ENCODE peak calls at places on chromosomes 2 and 18, in seven cellular contexts. N, M, I, D, S, E and K are unnamed samples.

GRCh38 chr18:73691118-73691517 is 456.5 kb downstream of the FBXO15 start:
- DNase-seq in S (no peak), E (peak), D (peak), I (no peak), N (no peak), M (no peak), K (peak)

GRCh38 chr2:119006441-119006840 is 64.4 kb downstream of the MARCO start:
- DNase-seq in D (no peak), M (no peak), E (no peak), N (no peak), S (no peak), I (no peak), K (no peak)

GRCh38 chr2:99747842-99748241 is 258.0 kb upstream of the REV1 start:
- DNase-seq in N (no peak), M (peak), D (no peak), I (no peak), E (no peak), S (no peak), K (peak)

GRCh38 chr2:65316072-65316471 is 88.4 kb downstream of the ACTR2 start:
- DNase-seq in S (peak), I (no peak), N (peak), E (peak), M (no peak), D (peak), K (no peak)

GRCh38 chr18:39186008-39186407 is 1620.4 kb upstream of the CELF4 start:
- DNase-seq in S (no peak), I (no peak), N (no peak), M (no peak), E (no peak), D (no peak), K (no peak)

GRCh38 chr2:135230150-135230549 is 178.1 kb downstream of the RAB3GAP1 start:
- DNase-seq in M (no peak), I (no peak), E (peak), D (no peak), N (no peak), S (no peak), K (no peak)

GRCh38 chr2:171008550-171009205 is 79.6 kb downstream of the GORASP2 start:
- DNase-seq in D (no peak), E (no peak), I (no peak), S (no peak), M (no peak), N (no peak), K (no peak)

GRCh38 chr2:235746257-235746934 is 252.6 kb downstream of the AGAP1 start:
- DNase-seq in S (no peak), M (peak), D (peak), E (peak), I (peak), N (peak), K (peak)

GRCh38 chr2:98828793-98829371 is 98.0 kb upstream of the MGAT4A start:
- DNase-seq in S (no peak), I (no peak), D (no peak), M (no peak), E (no peak), N (no peak), K (no peak)

GRCh38 chr2:163878718-163879117 is 142.9 kb upstream of the FIGN start:
- DNase-seq in M (peak), E (no peak), I (no peak), S (no peak), N (no peak), D (peak), K (peak)

GRCh38 chr2:201859886-201860285 is 53.5 kb downstream of the CDK15 start:
- DNase-seq in S (no peak), D (peak), E (no peak), N (no peak), M (no peak), I (no peak), K (no peak)

GRCh38 chr2:222796413-222797103 is 64.3 kb upstream of the ACSL3 start:
- DNase-seq in N (no peak), M (peak), S (no peak), E (no peak), D (peak), I (no peak), K (peak)

GRCh38 chr2:66851449-66851872 is 416.5 kb downstream of the MEIS1 start:
- DNase-seq in M (no peak), E (peak), D (peak), S (no peak), I (no peak), N (peak), K (no peak)

GRCh38 chr2:196230051-196230450 is 58.7 kb upstream of the STK17B start:
- DNase-seq in I (no peak), S (no peak), D (no peak), N (no peak), M (no peak), E (no peak), K (no peak)

GRCh38 chr2:74532222-74532621 is 2.5 kb downstream of the HTRA2 start:
- DNase-seq in N (no peak), D (peak), M (no peak), E (peak), I (peak), S (no peak), K (peak)

GRCh38 chr2:41941831-41942230 is 106.0 kb upstream of the PKDCC start:
- DNase-seq in M (no peak), E (peak), I (no peak), S (no peak), N (no peak), D (no peak), K (peak)

GRCh38 chr18:12606592-12607315 is 51.2 kb downstream of the SPIRE1 start:
- DNase-seq in N (no peak), M (no peak), E (peak), I (no peak), S (no peak), D (peak), K (no peak)

GRCh38 chr2:144389151-144389929 is 130.6 kb downstream of the ZEB2 start:
- DNase-seq in M (peak), E (no peak), I (no peak), N (no peak), D (no peak), S (no peak), K (no peak)

GRCh38 chr2:105102963-105103421 is 65.1 kb downstream of the MRPS9 start:
- DNase-seq in I (no peak), N (no peak), D (peak), M (peak), E (peak), S (no peak), K (peak)

GRCh38 chr2:191289049-191289448 is 43.8 kb downstream of the MYO1B start:
- DNase-seq in E (no peak), M (no peak), D (no peak), N (no peak), S (no peak), I (no peak), K (no peak)

GRCh38 chr2:105403241-105403784 is 4.5 kb upstream of the FHL2 start:
- DNase-seq in D (no peak), N (no peak), S (no peak), M (no peak), E (no peak), I (no peak), K (no peak)

GRCh38 chr2:98445708-98446577 is 1.3 kb downstream of the INPP4A start:
- DNase-seq in I (no peak), N (no peak), E (peak), S (no peak), M (no peak), D (no peak), K (no peak)

GRCh38 chr2:228180126-228181097 is 1.1 kb downstream of the SPHKAP start:
- DNase-seq in S (no peak), I (no peak), M (peak), D (peak), E (peak), N (no peak), K (no peak)

GRCh38 chr2:216279459-216279858 is 92.8 kb downstream of the MARCHF4 start:
- DNase-seq in I (no peak), D (peak), N (no peak), M (no peak), S (no peak), E (peak), K (no peak)

GRCh38 chr2:170177950-170178781 is at the start of gene MYO3B:
- DNase-seq in I (no peak), M (no peak), N (no peak), E (no peak), D (peak), S (no peak), K (no peak)

GRCh38 chr2:102342888-102343287 is 12.7 kb upstream of the IL18R1 start:
- DNase-seq in M (no peak), I (no peak), D (peak), E (no peak), S (no peak), N (no peak), K (no peak)

GRCh38 chr18:79630266-79631095 is 49.1 kb upstream of the CTDP1 start:
- DNase-seq in E (peak), N (no peak), S (no peak), I (no peak), D (no peak), M (no peak), K (no peak)

GRCh38 chr18:51537487-51537886 is 340.0 kb upstream of the MEX3C start:
- DNase-seq in D (no peak), I (no peak), S (no peak), E (no peak), N (no peak), M (peak), K (peak)
- H3K4me3 ChIP-seq in D (no peak), I (no peak), S (no peak), E (no peak), N (no peak), M (no peak), K (no peak)

GRCh38 chr2:127408004-127408806 is 10.0 kb upstream of the PROC start:
- DNase-seq in M (peak), I (peak), S (peak), N (peak), D (peak), E (peak), K (peak)

GRCh38 chr2:127413200-127413599 is 5.0 kb upstream of the PROC start:
- DNase-seq in I (no peak), E (no peak), M (no peak), N (no peak), S (no peak), D (no peak), K (no peak)

GRCh38 chr2:127411609-127412370 is 6.4 kb upstream of the PROC start:
- DNase-seq in S (no peak), D (no peak), E (no peak), N (no peak), M (no peak), I (no peak), K (no peak)

GRCh38 chr2:127408807-127409099 is 9.5 kb upstream of the PROC start:
- DNase-seq in M (no peak), I (no peak), D (no peak), E (no peak), N (no peak), S (no peak), K (no peak)

GRCh38 chr2:127410871-127411396 is 7.3 kb upstream of the PROC start:
- DNase-seq in S (no peak), I (peak), E (peak), M (no peak), D (peak), N (no peak), K (no peak)
- H3K27ac ChIP-seq in S (peak), I (peak), E (peak), M (no peak), D (peak), N (peak), K (no peak)

GRCh38 chr2:40284797-40285196 is 167.1 kb downstream of the SLC8A1 start:
- DNase-seq in S (no peak), N (no peak), M (no peak), E (no peak), I (no peak), D (no peak), K (no peak)
- TF ChIP-seq CTCF in S (no peak), N (no peak), M (no peak), E (peak), I (no peak), D (peak), K (peak)

GRCh38 chr2:109648041-109648527 is 33.9 kb downstream of the SOWAHC start:
- DNase-seq in E (peak), D (peak), S (no peak), I (no peak), M (no peak), N (no peak), K (no peak)
- H3K4me3 ChIP-seq in E (peak), D (no peak), S (peak), I (no peak), M (no peak), N (no peak), K (no peak)

GRCh38 chr2:227160164-227160563 is 3.8 kb downstream of the COL4A4 start:
- DNase-seq in M (no peak), S (no peak), I (no peak), D (no peak), E (no peak), N (no peak), K (no peak)
- H3K27ac ChIP-seq in M (no peak), S (no peak), I (no peak), D (no peak), E (no peak), N (no peak), K (no peak)

DNA sequence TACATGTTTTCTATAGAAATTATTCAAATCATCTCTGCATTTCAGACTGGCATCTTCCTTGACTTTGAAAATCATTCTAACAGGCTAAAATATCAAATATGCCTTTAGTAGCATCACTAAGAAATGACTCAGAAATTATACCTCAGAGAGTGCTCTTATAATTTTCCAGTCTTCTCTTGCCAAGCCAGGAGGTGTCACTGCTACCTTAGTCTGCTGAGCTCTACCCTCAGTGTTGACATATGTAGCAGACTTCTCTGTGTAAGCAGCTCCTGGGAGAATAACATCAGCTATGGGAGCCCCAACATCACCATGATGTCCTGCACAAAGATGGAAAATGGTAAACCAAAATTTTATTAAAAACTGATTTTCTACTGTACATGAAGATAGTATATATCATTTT is 31.6 kb downstream of the NDUFS1 start:
- DNase-seq in E (no peak), N (no peak), S (no peak), D (no peak), M (peak), I (no peak), K (no peak)
- TF ChIP-seq CTCF in E (no peak), N (no peak), S (no peak), D (no peak), M (peak), I (peak), K (no peak)

DNA sequence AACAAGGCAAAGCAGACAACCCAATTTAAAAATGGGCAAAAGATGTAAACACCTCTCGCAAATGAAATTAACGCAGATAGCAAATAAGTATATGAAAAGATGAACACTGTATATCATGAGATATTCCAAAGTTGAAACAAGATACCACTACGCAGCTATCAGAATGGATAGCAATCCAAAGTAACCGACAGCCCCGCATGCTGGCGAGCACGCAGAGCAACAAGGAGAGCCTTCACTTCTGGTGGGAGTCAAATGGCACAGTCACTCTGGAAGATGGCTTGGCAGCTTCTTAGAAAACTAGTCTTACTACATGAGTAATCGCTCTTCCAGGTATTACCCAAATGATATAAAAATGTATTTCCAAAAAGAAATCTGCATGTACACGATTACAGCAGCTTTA is 1.4 kb downstream of the NDUFA10 start:
- DNase-seq in I (no peak), M (no peak), S (no peak), E (no peak), N (no peak), D (no peak), K (no peak)
- H3K4me3 ChIP-seq in I (peak), M (peak), S (no peak), E (peak), N (no peak), D (peak), K (peak)

GRCh38 chr2:136243638-136244557 is 125.9 kb upstream of the CXCR4 start:
- DNase-seq in N (no peak), S (no peak), M (no peak), D (no peak), E (peak), I (no peak), K (no peak)

GRCh38 chr2:136246086-136246669 is 128.2 kb upstream of the CXCR4 start:
- DNase-seq in E (no peak), D (peak), S (no peak), I (peak), M (peak), N (no peak), K (peak)

GRCh38 chr2:136242100-136242499 is 124.2 kb upstream of the CXCR4 start:
- DNase-seq in D (no peak), N (no peak), E (no peak), S (no peak), M (no peak), I (no peak), K (no peak)

GRCh38 chr2:136242687-136243277 is 124.8 kb upstream of the CXCR4 start:
- DNase-seq in S (no peak), D (no peak), M (no peak), E (no peak), I (no peak), N (no peak), K (no peak)

GRCh38 chr2:136244558-136244885 is 126.6 kb upstream of the CXCR4 start:
- DNase-seq in S (no peak), E (no peak), I (no peak), N (no peak), M (no peak), D (no peak), K (no peak)
- H3K27ac ChIP-seq in S (no peak), E (no peak), I (no peak), N (no peak), M (no peak), D (no peak), K (no peak)

GRCh38 chr2:128304715-128305554 is 13.7 kb downstream of the HS6ST1 start:
- DNase-seq in M (peak), D (peak), N (peak), E (peak), S (no peak), I (no peak), K (peak)
- TF ChIP-seq CTCF in M (no peak), D (no peak), N (no peak), E (no peak), S (no peak), I (no peak), K (peak)

GRCh38 chr2:219285894-219286425 is 6.8 kb downstream of the DNAJB2 start:
- DNase-seq in S (no peak), D (peak), I (no peak), E (peak), M (peak), N (peak), K (peak)
- H3K4me3 ChIP-seq in S (no peak), D (no peak), I (no peak), E (no peak), M (peak), N (no peak), K (no peak)